ENCODE peak calls at places on chromosomes 5 and 9, in eight cellular contexts. W is HCT116, J is body of pancreas, Z is uterus, V is stomach, A is adrenal gland, K is coronary artery, P is heart left ventricle. T is an unnamed sample.

GRCh38 chr9:96383165-96383939 is at the start of gene SLC35D2:
- DNase-seq in P (peak), K (peak), W (no peak), A (peak), Z (peak), V (peak), J (peak), T (peak)

GRCh38 chr5:149853701-149854100 is 90.9 kb downstream of the PDE6A start:
- DNase-seq in W (no peak), A (no peak), Z (no peak), P (no peak), V (no peak), K (no peak), J (no peak), T (no peak)

GRCh38 chr5:128397878-128398277 is 140.2 kb downstream of the FBN2 start:
- DNase-seq in W (no peak), Z (no peak), J (no peak), P (no peak), A (no peak), V (no peak), K (no peak), T (no peak)

GRCh38 chr5:168713051-168713450 is 133.9 kb upstream of the PANK3 start:
- DNase-seq in Z (no peak), K (peak), A (no peak), J (no peak), V (no peak), W (no peak), P (no peak), T (no peak)

GRCh38 chr9:99451121-99451606 is 229.1 kb downstream of the SEC61B start:
- DNase-seq in J (peak), V (no peak), W (no peak), Z (no peak), K (no peak), P (no peak), A (peak), T (no peak)

GRCh38 chr5:153797484-153797883 is 241.2 kb downstream of the FAM114A2 start:
- DNase-seq in J (no peak), W (no peak), K (no peak), P (no peak), A (no peak), V (no peak), Z (no peak), T (no peak)

GRCh38 chr5:9046756-9047481 is 499.0 kb downstream of the SEMA5A start:
- DNase-seq in J (no peak), V (no peak), W (no peak), A (no peak), P (no peak), K (no peak), Z (no peak), T (no peak)

GRCh38 chr9:98375138-98375726 is 119.8 kb upstream of the TBC1D2 start:
- DNase-seq in K (no peak), V (peak), W (no peak), J (no peak), Z (no peak), A (no peak), P (no peak), T (no peak)

GRCh38 chr9:10704720-10705119 is 91.9 kb upstream of the PTPRD start:
- DNase-seq in J (no peak), V (no peak), A (no peak), K (no peak), P (no peak), W (no peak), Z (no peak), T (no peak)

GRCh38 chr5:161399996-161400562 is 146.4 kb downstream of the GABRB2 start:
- DNase-seq in P (no peak), A (no peak), K (no peak), Z (no peak), V (no peak), J (peak), W (no peak), T (no peak)

GRCh38 chr9:131091352-131091992 is 4.9 kb upstream of the AIF1L start:
- DNase-seq in A (no peak), W (no peak), J (no peak), Z (no peak), V (peak), K (no peak), P (no peak), T (no peak)

GRCh38 chr5:124697912-124698690 is 48.3 kb downstream of the ZNF608 start:
- DNase-seq in J (peak), P (no peak), A (no peak), W (no peak), V (no peak), Z (no peak), K (no peak), T (no peak)

GRCh38 chr5:72281764-72282499 is 38.1 kb downstream of the MRPS27 start:
- DNase-seq in V (no peak), J (no peak), W (peak), P (no peak), Z (no peak), A (no peak), K (no peak), T (no peak)

GRCh38 chr9:26575041-26575440 is 317.6 kb downstream of the CAAP1 start:
- DNase-seq in W (no peak), J (no peak), K (no peak), Z (no peak), A (no peak), P (no peak), V (no peak), T (no peak)

GRCh38 chr5:168086104-168086610 is 205.3 kb upstream of the WWC1 start:
- DNase-seq in J (peak), V (no peak), Z (peak), P (no peak), W (no peak), A (no peak), K (no peak), T (peak)

GRCh38 chr5:143716856-143717255 is 95.1 kb upstream of the HMHB1 start:
- DNase-seq in P (no peak), Z (no peak), V (no peak), W (no peak), A (no peak), J (no peak), K (no peak), T (no peak)

GRCh38 chr5:42035526-42035925 is 110.4 kb downstream of the FBXO4 start:
- DNase-seq in J (no peak), K (no peak), A (no peak), V (no peak), P (no peak), Z (no peak), W (no peak), T (no peak)

GRCh38 chr5:89556215-89557009 is 673.4 kb upstream of the MEF2C start:
- DNase-seq in A (no peak), P (no peak), Z (no peak), W (peak), V (no peak), J (no peak), K (no peak), T (no peak)

GRCh38 chr9:136880651-136881050 is 5.7 kb upstream of the TRAF2 start:
- DNase-seq in P (no peak), K (no peak), V (no peak), W (no peak), Z (no peak), J (no peak), A (no peak), T (no peak)

GRCh38 chr9:17630531-17630949 is 51.7 kb downstream of the SH3GL2 start:
- DNase-seq in K (no peak), A (no peak), W (no peak), P (no peak), Z (no peak), V (no peak), J (no peak), T (no peak)

GRCh38 chr9:33510264-33511183 is 13.5 kb upstream of the ANKRD18B start:
- DNase-seq in V (peak), Z (peak), W (no peak), K (peak), P (peak), A (peak), J (peak), T (peak)

GRCh38 chr5:111929892-111930291 is 172.9 kb upstream of the NREP start:
- DNase-seq in V (no peak), W (no peak), K (no peak), Z (no peak), A (peak), P (no peak), J (peak), T (no peak)

GRCh38 chr9:33139421-33140228 is 27.5 kb downstream of the B4GALT1 start:
- DNase-seq in A (peak), P (peak), Z (peak), K (peak), V (peak), W (no peak), J (peak), T (peak)

GRCh38 chr5:157748740-157749461 is 5.4 kb downstream of the LSM11 start:
- DNase-seq in W (no peak), A (no peak), J (no peak), P (no peak), V (no peak), K (no peak), Z (peak), T (no peak)

GRCh38 chr5:7927466-7928375 is 58.8 kb downstream of the MTRR start:
- DNase-seq in A (peak), K (no peak), J (peak), Z (no peak), P (no peak), W (peak), V (peak), T (peak)

GRCh38 chr9:88651682-88652633 is 117.0 kb downstream of the NXNL2 start:
- DNase-seq in J (peak), Z (peak), P (peak), K (peak), V (peak), W (no peak), A (peak), T (peak)

GRCh38 chr9:34744295-34745221 is 34.6 kb upstream of the CCL21 start:
- DNase-seq in K (no peak), Z (peak), W (peak), P (no peak), J (peak), A (peak), V (no peak), T (no peak)

GRCh38 chr5:170293273-170293672 is 4.3 kb downstream of the LCP2 start:
- DNase-seq in Z (no peak), J (peak), V (no peak), K (no peak), W (no peak), P (peak), A (no peak), T (peak)

GRCh38 chr5:156361451-156362109 is 34.6 kb downstream of the SGCD start:
- DNase-seq in P (no peak), Z (no peak), W (no peak), J (no peak), K (no peak), V (no peak), A (no peak), T (no peak)

GRCh38 chr9:127976498-127976897 is 4.3 kb downstream of the EEIG1 start:
- DNase-seq in A (no peak), Z (no peak), P (peak), J (peak), W (no peak), K (no peak), V (peak), T (peak)

GRCh38 chr5:139108056-139108811 is 89.9 kb downstream of the SIL1 start:
- DNase-seq in P (no peak), J (peak), V (no peak), W (no peak), K (no peak), Z (no peak), A (no peak), T (no peak)

GRCh38 chr9:108776920-108777650 is 78.7 kb downstream of the ACTL7B start:
- DNase-seq in A (no peak), W (no peak), K (no peak), P (no peak), J (no peak), V (peak), Z (no peak), T (no peak)

GRCh38 chr9:17532461-17532860 is 46.4 kb upstream of the SH3GL2 start:
- DNase-seq in K (no peak), P (no peak), J (no peak), V (no peak), W (no peak), Z (no peak), A (no peak), T (no peak)

GRCh38 chr5:60516688-60517087 is 183.3 kb downstream of the DEPDC1B start:
- DNase-seq in V (no peak), W (no peak), A (no peak), P (no peak), K (no peak), J (no peak), Z (no peak), T (no peak)

GRCh38 chr9:132647355-132647754 is 22.4 kb downstream of the DDX31 start:
- DNase-seq in A (no peak), Z (no peak), P (no peak), V (no peak), K (no peak), J (no peak), W (no peak), T (no peak)

GRCh38 chr5:168140256-168140655 is 151.2 kb upstream of the WWC1 start:
- DNase-seq in J (no peak), K (no peak), Z (no peak), P (no peak), A (no peak), W (no peak), V (no peak), T (no peak)

GRCh38 chr9:110007477-110008270 is 200.3 kb downstream of the C9orf152 start:
- DNase-seq in P (no peak), J (no peak), Z (no peak), A (no peak), W (no peak), V (no peak), K (no peak), T (no peak)

GRCh38 chr9:91586282-91586681 is 162.7 kb upstream of the NFIL3 start:
- DNase-seq in V (no peak), P (no peak), K (no peak), Z (no peak), A (no peak), W (no peak), J (no peak), T (no peak)

GRCh38 chr5:89595065-89595464 is 712.1 kb upstream of the MEF2C start:
- DNase-seq in K (no peak), Z (no peak), A (no peak), V (no peak), W (no peak), P (no peak), J (no peak), T (no peak)

GRCh38 chr5:6253281-6253680 is 125.1 kb downstream of the MED10 start:
- DNase-seq in J (no peak), Z (no peak), W (no peak), P (no peak), A (no peak), V (no peak), K (no peak), T (no peak)
- TF ChIP-seq CTCF in J (no peak), Z (no peak), W (no peak), P (no peak), A (no peak), V (no peak), K (no peak), T (no peak)

GRCh38 chr5:159442210-159442850 is 112.0 kb upstream of the IL12B start:
- DNase-seq in J (no peak), P (no peak), A (no peak), V (no peak), K (no peak), Z (no peak), W (no peak), T (no peak)

GRCh38 chr5:159440235-159440634 is 109.9 kb upstream of the IL12B start:
- DNase-seq in J (no peak), P (no peak), V (no peak), W (no peak), K (no peak), Z (no peak), A (no peak), T (no peak)

GRCh38 chr5:159440948-159441347 is 110.7 kb upstream of the IL12B start:
- DNase-seq in P (no peak), V (no peak), Z (no peak), J (no peak), K (no peak), W (no peak), A (no peak), T (no peak)

GRCh38 chr5:159439002-159439401 is 108.7 kb upstream of the IL12B start:
- DNase-seq in A (no peak), W (no peak), Z (no peak), K (no peak), V (no peak), J (no peak), P (no peak), T (no peak)

DNA sequence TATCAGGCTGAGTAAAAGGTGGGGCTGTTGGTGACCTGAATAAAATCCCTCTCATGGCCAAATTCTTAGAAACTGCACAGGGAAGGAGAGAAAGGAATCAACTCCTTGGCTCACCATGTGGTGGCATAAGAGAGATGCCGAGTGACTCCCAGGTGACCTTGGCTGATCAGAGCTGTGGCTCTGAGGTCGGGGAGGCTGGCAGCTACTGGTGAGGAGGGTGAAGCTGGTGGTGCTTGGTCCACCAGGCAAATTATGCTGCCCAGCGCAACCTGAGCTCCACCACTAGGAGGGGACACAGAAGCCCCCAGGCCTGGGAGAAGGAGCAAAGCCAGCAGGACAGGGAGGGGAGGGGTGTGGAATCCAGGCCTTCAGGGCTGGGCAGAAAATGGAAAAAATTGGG is 111.2 kb upstream of the IL12B start:
- DNase-seq in A (peak), W (peak), J (no peak), V (no peak), Z (no peak), P (no peak), K (no peak), T (no peak)
- TF ChIP-seq CTCF in A (peak), W (peak), J (no peak), V (no peak), Z (no peak), P (peak), K (no peak), T (no peak)

GRCh38 chr5:79020861-79021561 is 35.9 kb upstream of the ARSB start:
- DNase-seq in Z (peak), W (peak), A (peak), P (no peak), K (no peak), V (peak), J (peak), T (peak)
- TF ChIP-seq CTCF in Z (peak), W (peak), A (peak), P (peak), K (peak), V (peak), J (peak), T (peak)

GRCh38 chr5:37926732-37927131 is 86.9 kb upstream of the GDNF start:
- DNase-seq in A (no peak), V (no peak), W (no peak), K (no peak), Z (no peak), P (no peak), J (no peak), T (no peak)
- TF ChIP-seq CTCF in A (no peak), V (no peak), W (no peak), K (no peak), Z (no peak), P (no peak), J (no peak), T (no peak)

GRCh38 chr9:130042931-130043653 is at the start of gene FNBP1:
- DNase-seq in K (peak), W (no peak), P (peak), A (peak), V (peak), J (peak), Z (peak), T (peak)

GRCh38 chr9:130041648-130042405 is 1.2 kb downstream of the FNBP1 start:
- DNase-seq in V (no peak), J (no peak), P (peak), A (no peak), Z (peak), W (no peak), K (peak), T (no peak)

GRCh38 chr9:130045657-130046450 is 2.9 kb upstream of the FNBP1 start:
- DNase-seq in W (no peak), V (no peak), A (no peak), Z (no peak), K (no peak), P (no peak), J (no peak), T (no peak)

GRCh38 chr9:130042406-130042930 is 521 bp downstream of the FNBP1 start:
- DNase-seq in A (peak), J (peak), P (peak), K (peak), W (no peak), V (peak), Z (peak), T (peak)

DNA sequence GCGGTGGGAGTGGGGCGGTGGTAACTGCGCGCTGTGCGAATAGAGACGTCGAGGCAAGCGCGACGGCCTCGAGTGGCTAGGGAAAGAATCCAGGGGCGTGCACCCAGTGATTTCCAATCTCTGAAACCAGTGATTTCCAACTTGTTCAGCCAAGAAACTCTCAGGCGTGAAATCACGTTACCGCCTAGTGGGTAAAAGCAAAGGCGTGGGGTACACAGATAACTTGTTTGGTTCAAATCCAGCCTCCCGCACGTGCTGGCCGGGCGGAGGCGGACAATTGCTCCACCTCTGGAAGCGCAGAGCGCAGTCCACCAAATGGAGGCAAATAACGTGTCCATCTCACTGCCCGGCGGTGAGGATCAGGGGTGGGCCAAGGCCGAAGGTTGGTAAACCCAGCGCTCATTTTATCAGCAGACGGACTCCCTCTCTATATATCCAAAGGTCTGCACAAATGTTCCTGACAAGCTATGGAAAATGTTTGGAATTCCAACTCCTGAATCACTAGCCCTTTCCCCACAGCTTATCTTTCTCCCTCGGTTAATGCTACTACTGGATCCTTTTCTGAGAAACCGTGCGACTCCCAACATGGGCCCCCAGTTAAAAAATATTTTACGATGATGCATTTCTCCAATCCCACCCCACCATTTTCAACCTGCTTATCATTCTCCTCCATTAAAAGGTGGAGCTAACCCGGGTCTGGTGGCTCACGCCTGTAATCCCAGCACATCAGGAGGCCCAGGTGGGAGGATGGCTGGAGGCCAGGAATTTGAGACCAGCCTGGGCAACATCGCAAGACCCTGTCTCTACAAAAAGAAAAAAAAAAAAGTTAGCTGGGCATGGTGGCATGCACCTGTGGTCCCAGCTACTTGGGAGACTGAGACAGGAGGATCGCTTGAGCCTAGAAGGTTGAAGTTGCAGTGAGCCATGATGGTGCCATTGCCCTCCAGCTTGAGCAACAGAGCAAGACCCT is 950 bp upstream of the FNBP1 start:
- DNase-seq in Z (peak), J (peak), A (peak), V (peak), K (peak), P (peak), W (no peak), T (peak)
- TF ChIP-seq CTCF in Z (peak), J (no peak), A (no peak), V (peak), K (no peak), P (no peak), W (no peak), T (peak)